ENCODE peak calls at places on chromosomes 2 and 18, in six cellular contexts. G is astrocyte of the cerebellum, K is progenitor cell of endocrine pancreas, I is kidney, J is GM23338, D is PC-9. R is an unnamed sample.

GRCh38 chr2:10987861-10988260 is 76.1 kb downstream of the KCNF1 start:
- DNase-seq in G (no peak), K (no peak), I (no peak), J (peak; percentile 16), D (no peak), R (no peak)

GRCh38 chr2:64025741-64026140 is 6.5 kb upstream of the VPS54 start:
- DNase-seq in G (no peak), K (no peak), I (no peak), J (no peak), D (no peak), R (no peak)

GRCh38 chr2:109330056-109330455 is 201.1 kb downstream of the SH3RF3 start:
- DNase-seq in G (peak; percentile 60), K (no peak), I (no peak), J (no peak), D (no peak), R (no peak)

GRCh38 chr2:229931241-229931640 is 8.9 kb downstream of the FBXO36 start:
- DNase-seq in G (no peak), K (no peak), I (no peak), J (no peak), D (no peak), R (no peak)

GRCh38 chr2:219995409-219995808 is 368.0 kb downstream of the SLC4A3 start:
- DNase-seq in G (no peak), K (no peak), I (no peak), J (no peak), D (no peak), R (no peak)

GRCh38 chr2:238462782-238463396 is 36.2 kb downstream of the ASB1 start:
- DNase-seq in G (peak; percentile 35), K (no peak), I (no peak), J (peak; percentile 70), D (no peak), R (no peak)

GRCh38 chr2:3322311-3322970 is 55.2 kb downstream of the EIPR1 start:
- DNase-seq in G (no peak), K (no peak), I (no peak), J (no peak), D (no peak), R (no peak)

GRCh38 chr2:120555066-120555465 is 180.6 kb upstream of the GLI2 start:
- DNase-seq in G (no peak), K (no peak), I (no peak), J (no peak), D (no peak), R (no peak)

GRCh38 chr2:69125816-69126215 is 112.8 kb downstream of the ANTXR1 start:
- DNase-seq in G (no peak), K (no peak), I (no peak), J (no peak), D (no peak), R (no peak)

GRCh38 chr2:39547811-39548719 is 111.0 kb upstream of the MAP4K3 start:
- DNase-seq in G (no peak), K (no peak), I (no peak), J (no peak), D (peak; percentile 74), R (no peak)

GRCh38 chr18:76922107-76922506 is 99.8 kb downstream of the ZNF236 start:
- DNase-seq in G (peak; percentile 11), K (no peak), I (no peak), J (peak; percentile 83), D (no peak), R (peak; percentile 39)

GRCh38 chr2:196482119-196483065 is 157.1 kb upstream of the CCDC150 start:
- DNase-seq in G (no peak), K (no peak), I (no peak), J (no peak), D (no peak), R (no peak)

GRCh38 chr2:84701880-84702279 is 179.0 kb downstream of the TRABD2A start:
- DNase-seq in G (peak; percentile 54), K (no peak), I (no peak), J (no peak), D (no peak), R (no peak)

GRCh38 chr18:30694773-30695172 is 347.8 kb downstream of the DSC3 start:
- DNase-seq in G (no peak), K (no peak), I (peak; percentile 35), J (no peak), D (no peak), R (no peak)

GRCh38 chr2:160224060-160224459 is 24.0 kb upstream of the ITGB6 start:
- DNase-seq in G (peak; percentile 82), K (no peak), I (no peak), J (no peak), D (no peak), R (no peak)

GRCh38 chr18:11578799-11579198 is 30.6 kb upstream of the SLC35G4 start:
- DNase-seq in G (no peak), K (no peak), I (no peak), J (no peak), D (no peak), R (no peak)

GRCh38 chr2:231160701-231161100 is 35.9 kb upstream of the HTR2B start:
- DNase-seq in G (no peak), K (no peak), I (no peak), J (no peak), D (no peak), R (no peak)

GRCh38 chr18:65876310-65876709 is 125.5 kb downstream of the CDH7 start:
- DNase-seq in G (no peak), K (no peak), I (no peak), J (no peak), D (no peak), R (no peak)

GRCh38 chr2:207768891-207769596 is 662 bp downstream of the FZD5 start:
- DNase-seq in G (no peak), K (no peak), I (peak; percentile 90), J (no peak), D (no peak), R (no peak)

GRCh38 chr2:119175517-119175916 is 17.0 kb upstream of the C1QL2 start:
- DNase-seq in G (no peak), K (no peak), I (no peak), J (no peak), D (no peak), R (no peak)

GRCh38 chr2:37143986-37144385 is 12.8 kb downstream of the EIF2AK2 start:
- DNase-seq in G (no peak), K (no peak), I (no peak), J (no peak), D (no peak), R (no peak)

GRCh38 chr2:217273158-217273557 is 413.3 kb upstream of the TNP1 start:
- DNase-seq in G (no peak), K (no peak), I (no peak), J (no peak), D (no peak), R (no peak)

GRCh38 chr2:125746321-125746983 is 909.5 kb upstream of the GYPC start:
- DNase-seq in G (no peak), K (no peak), I (no peak), J (no peak), D (no peak), R (no peak)

DNA sequence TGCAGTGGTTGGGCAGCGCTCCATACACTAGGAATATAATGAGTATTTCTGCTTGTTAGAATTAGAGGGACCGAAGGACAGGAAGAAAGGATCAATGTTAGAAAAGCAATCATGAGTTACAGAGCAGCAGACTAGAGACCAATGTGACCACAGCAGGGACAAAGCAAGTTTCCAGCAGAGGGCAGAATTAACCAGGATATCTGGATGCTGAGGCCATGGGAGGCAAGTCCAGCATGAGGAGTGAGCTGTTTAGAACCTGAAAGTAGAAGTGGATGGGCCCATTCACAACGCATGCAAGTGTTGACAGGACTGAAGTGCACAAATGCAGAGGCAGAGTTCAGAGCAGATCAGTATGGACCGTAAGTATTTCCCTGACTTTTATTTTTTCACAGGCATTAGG is 910.4 kb upstream of the GYPC start:
- DNase-seq in G (no peak), K (peak; percentile 18), I (no peak), J (peak; percentile 73), D (peak; percentile 15), R (no peak)
- TF ChIP-seq CTCF in G (no peak), K (peak; percentile 60), I (peak; percentile 56), J (peak; percentile 84), D (peak; percentile 57), R (no peak)

GRCh38 chr18:49572935-49573334 is 11.1 kb downstream of the LIPG start:
- DNase-seq in G (no peak), K (peak; percentile 58), I (no peak), J (no peak), D (no peak), R (no peak)
- TF ChIP-seq CTCF in G (no peak), K (peak; percentile 16), I (no peak), J (no peak), D (no peak), R (no peak)

GRCh38 chr18:478679-479078 is 21.8 kb downstream of the COLEC12 start:
- DNase-seq in G (no peak), K (no peak), I (no peak), J (no peak), D (no peak), R (no peak)

GRCh38 chr18:475202-475624 is 25.3 kb downstream of the COLEC12 start:
- DNase-seq in G (peak; percentile 81), K (no peak), I (no peak), J (peak; percentile 86), D (no peak), R (no peak)

GRCh38 chr18:474416-474815 is 26.1 kb downstream of the COLEC12 start:
- DNase-seq in G (no peak), K (no peak), I (no peak), J (peak; percentile 19), D (no peak), R (no peak)

GRCh38 chr18:476368-476767 is 24.1 kb downstream of the COLEC12 start:
- DNase-seq in G (no peak), K (no peak), I (no peak), J (peak; percentile 41), D (no peak), R (no peak)

DNA sequence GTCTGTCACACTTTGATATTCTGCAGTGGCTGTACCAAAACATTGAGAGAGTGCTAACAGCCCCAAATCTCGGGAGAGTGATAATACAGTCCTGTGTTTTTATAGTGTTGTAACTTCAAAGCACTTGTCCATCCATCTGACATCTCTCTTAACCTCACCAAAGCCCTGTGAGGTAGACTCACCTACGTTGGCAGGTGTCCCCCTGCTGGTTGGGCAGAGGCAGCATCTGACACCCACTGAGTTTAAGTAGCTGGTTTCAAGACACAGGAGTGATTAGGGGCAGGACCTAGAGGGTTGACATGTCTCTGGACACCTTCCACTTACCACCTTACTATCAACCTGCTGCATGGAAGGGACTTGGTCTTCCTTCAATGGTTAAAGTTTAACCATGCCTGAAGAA is 22.9 kb downstream of the COLEC12 start:
- DNase-seq in G (no peak), K (no peak), I (no peak), J (peak; percentile 63), D (peak; percentile 4), R (no peak)
- TF ChIP-seq CTCF in G (peak; percentile 14), K (peak; percentile 27), I (no peak), J (peak; percentile 80), D (peak; percentile 62), R (no peak)

GRCh38 chr2:74504591-74504990 is 2.9 kb downstream of the PCGF1 start:
- DNase-seq in G (no peak), K (no peak), I (no peak), J (no peak), D (no peak), R (no peak)

GRCh38 chr2:74501335-74502071 is 2.1 kb upstream of the LBX2 start:
- DNase-seq in G (no peak), K (no peak), I (no peak), J (peak; percentile 55), D (no peak), R (no peak)

GRCh38 chr2:74502147-74502719 is 2.8 kb upstream of the LBX2 start:
- DNase-seq in G (no peak), K (no peak), I (peak; percentile 75), J (no peak), D (no peak), R (no peak)

GRCh38 chr2:74503506-74504475 is 3.7 kb downstream of the PCGF1 start:
- DNase-seq in G (no peak), K (no peak), I (peak; percentile 64), J (peak; percentile 54), D (no peak), R (no peak)

GRCh38 chr2:74502720-74503505 is 3.5 kb upstream of the LBX2 start:
- DNase-seq in G (peak; percentile 34), K (no peak), I (peak; percentile 96), J (peak; percentile 73), D (peak; percentile 71), R (peak; percentile 67)
- TF ChIP-seq CTCF in G (peak; percentile 28), K (peak; percentile 38), I (no peak), J (peak; percentile 42), D (no peak), R (no peak)

R was measured in activated B cell treated with CpG ODN at 0.5 μM for 24 hours.